ENCODE peak calls at places on chromosome 11, in eight cellular contexts. N is pancreas; L is effector memory CD4-positive, alpha-beta T cell; K is caudate nucleus; M is CD4-positive, CD25-positive, alpha-beta regulatory T cell; R is lower lobe of right lung; W is mesenchymal stem cell; T is heart left ventricle. A is an unnamed sample.

GRCh38 chr11:69244286-69244685 is 49.7 kb upstream of the MYEOV start:
- DNase-seq in N (no peak), L (no peak), K (no peak), M (no peak), R (no peak), W (no peak), T (no peak), A (no peak)

GRCh38 chr11:114440971-114441810 is 1.9 kb downstream of the REXO2 start:
- DNase-seq in N (no peak), L (no peak), K (no peak), M (no peak), R (no peak), W (peak; percentile 47), T (no peak), A (no peak)

GRCh38 chr11:103659743-103660142 is 376.7 kb upstream of the DDI1 start:
- DNase-seq in N (no peak), L (no peak), K (no peak), M (no peak), R (no peak), W (no peak), T (no peak), A (no peak)

GRCh38 chr11:18754308-18754707 is 28.3 kb upstream of the IGSF22 start:
- DNase-seq in N (no peak), L (no peak), K (no peak), M (no peak), R (no peak), W (peak; percentile 40), T (no peak), A (no peak)

GRCh38 chr11:3197878-3198528 is 20.6 kb downstream of the MRGPRG start:
- DNase-seq in N (no peak), L (no peak), K (no peak), M (no peak), R (no peak), W (no peak), T (no peak), A (no peak)

GRCh38 chr11:73326929-73327811 is 19.1 kb downstream of the ARHGEF17 start:
- DNase-seq in N (no peak), L (no peak), K (no peak), M (no peak), R (no peak), W (peak; percentile 85), T (peak; percentile 55), A (no peak)

GRCh38 chr11:96506041-96506440 is 116.2 kb downstream of the JRKL start:
- DNase-seq in N (no peak), L (no peak), K (no peak), M (no peak), R (no peak), W (no peak), T (no peak), A (no peak)

GRCh38 chr11:119594639-119595249 is 134.3 kb downstream of the NECTIN1 start:
- DNase-seq in N (no peak), L (no peak), K (no peak), M (no peak), R (no peak), W (peak; percentile 78), T (no peak), A (no peak)

GRCh38 chr11:16791494-16791961 is 53.1 kb downstream of the C11orf58 start:
- DNase-seq in N (no peak), L (no peak), K (no peak), M (no peak), R (peak; percentile 68), W (peak; percentile 96), T (no peak), A (no peak)

GRCh38 chr11:102552447-102553200 is 22.1 kb upstream of the MMP7 start:
- DNase-seq in N (peak; percentile 17), L (no peak), K (no peak), M (no peak), R (no peak), W (no peak), T (no peak), A (no peak)

GRCh38 chr11:15748107-15748506 is 608.2 kb downstream of the SOX6 start:
- DNase-seq in N (no peak), L (no peak), K (no peak), M (no peak), R (no peak), W (peak; percentile 50), T (no peak), A (no peak)

GRCh38 chr11:134614141-134614540 is 202.1 kb upstream of the B3GAT1 start:
- DNase-seq in N (no peak), L (no peak), K (no peak), M (no peak), R (no peak), W (no peak), T (no peak), A (no peak)

GRCh38 chr11:17540807-17541206 is 3.4 kb downstream of the USH1C start:
- DNase-seq in N (no peak), L (no peak), K (no peak), M (no peak), R (no peak), W (no peak), T (no peak), A (no peak)

GRCh38 chr11:27487706-27488105 is 15.1 kb upstream of the LGR4 start:
- DNase-seq in N (no peak), L (no peak), K (no peak), M (no peak), R (no peak), W (no peak), T (no peak), A (no peak)

GRCh38 chr11:115257286-115258077 is 246.7 kb downstream of the CADM1 start:
- DNase-seq in N (no peak), L (no peak), K (no peak), M (no peak), R (no peak), W (no peak), T (no peak), A (no peak)

GRCh38 chr11:62832346-62833234 is at the start of gene TEX54:
- DNase-seq in N (peak; percentile 30), L (no peak), K (no peak), M (no peak), R (peak; percentile 58), W (no peak), T (no peak), A (no peak)

GRCh38 chr11:36453678-36454077 is 56.4 kb downstream of the TRAF6 start:
- DNase-seq in N (no peak), L (no peak), K (no peak), M (no peak), R (no peak), W (peak; percentile 22), T (no peak), A (no peak)

GRCh38 chr11:46528445-46529085 is 65.3 kb downstream of the AMBRA1 start:
- DNase-seq in N (no peak), L (no peak), K (no peak), M (no peak), R (no peak), W (no peak), T (no peak), A (no peak)
- H3K27ac ChIP-seq in N (no peak overlapping the region), L (no peak overlapping the region), K (peak overlapping the region; percentile 58), M (no peak overlapping the region), R (no peak overlapping the region), W (no peak overlapping the region), T (no peak overlapping the region), A (no peak overlapping the region)

DNA sequence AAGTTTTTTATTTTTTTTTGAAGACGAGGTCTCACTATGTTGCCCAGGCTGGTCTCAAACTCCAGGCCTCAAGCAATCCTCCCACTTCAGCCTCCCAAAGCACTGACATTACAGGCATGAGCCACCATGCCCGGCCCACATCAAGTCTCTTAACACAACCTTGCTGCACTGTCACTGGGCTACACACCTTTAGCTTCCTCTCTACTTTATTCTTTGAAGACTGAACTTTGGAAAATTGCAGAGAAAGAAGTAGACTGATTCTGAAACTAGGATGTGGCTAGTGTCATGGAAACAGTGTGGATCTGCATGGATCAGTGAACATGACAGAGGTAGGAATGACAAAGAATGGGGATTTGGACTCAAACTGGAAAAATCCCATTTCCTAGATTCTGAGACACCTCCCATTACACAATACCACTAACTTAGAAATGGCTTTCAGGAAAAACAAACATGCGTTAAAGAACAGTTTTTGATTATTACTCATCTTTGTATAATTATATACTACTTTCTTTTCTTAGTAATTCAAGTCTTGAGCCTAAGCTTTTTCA is 99.6 kb upstream of the SPON1 start:
- DNase-seq in N (no peak), L (no peak), K (no peak), M (no peak), R (no peak), W (no peak), T (no peak), A (no peak)
- H3K27ac ChIP-seq in N (no peak overlapping the region), L (no peak overlapping the region), K (no peak overlapping the region), M (no peak overlapping the region), R (no peak overlapping the region), W (no peak overlapping the region), T (no peak overlapping the region), A (no peak overlapping the region)

GRCh38 chr11:11407065-11407737 is 54.2 kb upstream of the CSNK2A3 start:
- DNase-seq in N (no peak), L (no peak), K (no peak), M (no peak), R (no peak), W (peak; percentile 40), T (no peak), A (no peak)
- H3K27ac ChIP-seq in N (no peak overlapping the region), L (no peak overlapping the region), K (peak overlapping the region; percentile 4), M (no peak overlapping the region), R (peak overlapping the region; percentile 47), W (no peak overlapping the region), T (peak overlapping the region; percentile 22), A (no peak overlapping the region)

GRCh38 chr11:65579291-65579690 is 3.4 kb downstream of the EHBP1L1 start:
- DNase-seq in N (no peak), L (no peak), K (no peak), M (no peak), R (no peak), W (no peak), T (no peak), A (no peak)

GRCh38 chr11:65581928-65582327 is 6.1 kb downstream of the EHBP1L1 start:
- DNase-seq in N (no peak), L (no peak), K (no peak), M (no peak), R (no peak), W (no peak), T (no peak), A (no peak)

GRCh38 chr11:65580756-65581155 is 4.9 kb downstream of the EHBP1L1 start:
- DNase-seq in N (no peak), L (no peak), K (no peak), M (no peak), R (no peak), W (no peak), T (no peak), A (no peak)

GRCh38 chr11:65578667-65579066 is 2.8 kb downstream of the EHBP1L1 start:
- DNase-seq in N (no peak), L (no peak), K (no peak), M (no peak), R (no peak), W (no peak), T (no peak), A (no peak)

DNA sequence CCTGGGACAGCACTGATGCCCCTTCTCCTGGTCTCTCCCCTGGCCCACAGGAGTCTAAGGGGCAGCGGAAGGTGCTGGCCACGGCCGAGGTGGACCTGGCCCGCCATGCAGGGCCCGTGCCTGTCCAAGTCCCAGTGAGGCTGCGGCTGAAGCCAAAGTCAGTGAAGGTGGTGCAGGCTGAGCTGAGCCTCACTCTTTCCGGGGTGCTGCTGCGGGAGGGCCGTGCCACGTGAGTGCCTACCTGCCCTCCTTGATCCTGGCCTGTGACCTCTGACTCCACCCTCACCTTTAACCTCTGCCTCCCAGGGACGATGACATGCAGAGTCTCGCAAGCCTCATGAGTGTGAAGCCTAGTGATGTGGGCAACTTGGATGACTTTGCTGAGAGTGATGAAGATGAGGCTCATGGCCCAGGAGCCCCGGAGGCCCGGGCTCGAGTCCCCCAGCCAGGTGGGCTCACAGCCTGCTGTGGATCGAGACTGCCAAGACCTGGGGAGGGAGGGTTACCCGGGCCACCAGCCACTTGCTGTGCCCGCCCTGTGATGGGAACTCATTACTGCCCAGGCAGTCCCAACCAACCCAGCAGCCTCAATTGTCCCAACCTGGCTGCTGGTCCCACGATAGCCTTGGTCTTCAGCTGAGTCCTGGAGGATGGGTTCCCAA is 4.3 kb downstream of the EHBP1L1 start:
- DNase-seq in N (no peak), L (no peak), K (no peak), M (no peak), R (no peak), W (no peak), T (no peak), A (no peak)
- H3K27ac ChIP-seq in N (no peak overlapping the region), L (no peak overlapping the region), K (no peak overlapping the region), M (no peak overlapping the region), R (no peak overlapping the region), W (no peak overlapping the region), T (no peak overlapping the region), A (no peak overlapping the region)

A was measured in substantia nigra.